ENCODE peak calls at places on chromosomes 13 and 19, in six cellular contexts. O, I, K, L, S and Z are unnamed samples.

GRCh38 chr13:30257433-30258099 is 49.8 kb downstream of the KATNAL1 start:
- DNase-seq in I (no peak), K (no peak), L (no peak), O (no peak), S (no peak), Z (no peak)

GRCh38 chr13:46507978-46508377 is 45.0 kb upstream of the LRCH1 start:
- DNase-seq in K (no peak), O (no peak), L (no peak), I (no peak), S (no peak), Z (no peak)

GRCh38 chr13:40485611-40486517 is 180.6 kb downstream of the FOXO1 start:
- DNase-seq in L (no peak), I (no peak), S (no peak), O (no peak), K (no peak), Z (no peak)

GRCh38 chr13:30191491-30192100 is 115.8 kb downstream of the KATNAL1 start:
- DNase-seq in S (no peak), K (no peak), O (no peak), L (no peak), I (no peak), Z (no peak)

GRCh38 chr19:10681658-10682057 is 19.6 kb upstream of the QTRT1 start:
- DNase-seq in K (no peak), L (no peak), O (no peak), I (no peak), S (no peak), Z (no peak)

GRCh38 chr13:28012896-28013295 is 24.4 kb upstream of the URAD start:
- DNase-seq in O (no peak), I (no peak), S (no peak), L (no peak), K (no peak), Z (no peak)

GRCh38 chr19:12796146-12797071 is 5.1 kb downstream of the JUNB start:
- DNase-seq in S (no peak), K (no peak), O (peak), L (peak), I (peak), Z (peak)

GRCh38 chr13:106348032-106348431 is 187.4 kb downstream of the EFNB2 start:
- DNase-seq in K (no peak), L (no peak), I (no peak), S (no peak), O (peak), Z (no peak)

GRCh38 chr13:28659611-28659970 is 661 bp downstream of the POMP start:
- DNase-seq in O (peak), I (no peak), K (no peak), L (no peak), S (no peak), Z (no peak)

GRCh38 chr19:58218899-58219298 is 9.8 kb upstream of the ZNF544 start:
- DNase-seq in L (no peak), O (no peak), K (no peak), I (no peak), S (no peak), Z (no peak)

GRCh38 chr13:106533940-106534843 is 1.3 kb downstream of the EFNB2 start:
- DNase-seq in L (peak), S (no peak), I (peak), O (peak), K (peak), Z (peak)

GRCh38 chr19:14497347-14497921 is 1.5 kb upstream of the GIPC1 start:
- DNase-seq in O (no peak), I (peak), L (no peak), K (no peak), S (no peak), Z (no peak)

GRCh38 chr13:49113526-49114286 is 106.4 kb upstream of the MLNR start:
- DNase-seq in S (no peak), I (no peak), L (no peak), O (no peak), K (no peak), Z (no peak)

GRCh38 chr13:100597253-100597652 is 8.7 kb upstream of the GGACT start:
- DNase-seq in S (no peak), K (no peak), O (peak), L (no peak), I (no peak), Z (no peak)

GRCh38 chr19:33960566-33960965 is 163.9 kb downstream of the KCTD15 start:
- DNase-seq in O (no peak), S (no peak), L (no peak), I (no peak), K (no peak), Z (no peak)

GRCh38 chr13:26476744-26477129 is 80.7 kb upstream of the WASF3 start:
- DNase-seq in O (no peak), I (no peak), K (no peak), L (no peak), S (no peak), Z (no peak)

GRCh38 chr13:26477681-26478080 is 79.8 kb upstream of the WASF3 start:
- DNase-seq in K (no peak), I (no peak), O (no peak), L (no peak), S (no peak), Z (no peak)

GRCh38 chr13:26475176-26476110 is 82.0 kb upstream of the WASF3 start:
- DNase-seq in S (no peak), I (peak), O (no peak), L (no peak), K (no peak), Z (no peak)

GRCh38 chr13:26474286-26474685 is 83.2 kb upstream of the WASF3 start:
- DNase-seq in I (no peak), S (no peak), O (no peak), L (no peak), K (no peak), Z (no peak)

GRCh38 chr13:26476111-26476743 is 81.3 kb upstream of the WASF3 start:
- DNase-seq in K (peak), O (peak), L (peak), S (no peak), I (no peak), Z (no peak)
- H3K4me3 ChIP-seq in K (peak), O (peak), L (no peak), S (peak), I (no peak), Z (no peak)

GRCh38 chr13:57601536-57601935 is 30.0 kb upstream of the PCDH17 start:
- DNase-seq in L (no peak), O (no peak), S (no peak), I (no peak), K (no peak), Z (no peak)

DNA sequence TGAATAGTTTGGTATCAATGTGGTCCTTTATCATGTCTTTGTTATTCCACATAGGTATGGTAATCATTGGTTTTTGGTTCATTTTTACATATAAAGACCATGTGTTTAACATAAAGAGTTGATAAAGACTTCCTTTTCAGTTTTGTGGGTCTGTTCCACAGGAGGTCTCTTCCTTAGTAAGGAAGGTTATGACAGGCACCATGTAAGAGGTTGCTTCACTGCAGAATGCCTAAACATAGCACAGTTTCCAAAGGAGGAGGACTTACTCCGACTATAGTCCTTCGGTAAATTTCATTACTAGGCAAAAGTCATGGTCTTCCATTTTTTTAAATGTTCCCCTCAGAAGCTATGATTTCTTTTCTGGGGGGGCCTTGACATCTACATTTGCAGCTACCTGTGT is 27.1 kb upstream of the PCDH17 start:
- DNase-seq in O (no peak), S (no peak), L (no peak), I (no peak), K (no peak), Z (no peak)
- H3K4me3 ChIP-seq in O (no peak), S (no peak), L (no peak), I (no peak), K (no peak), Z (no peak)

GRCh38 chr19:17406039-17406886 is 833 bp upstream of the BST2 start:
- DNase-seq in S (no peak), K (no peak), O (peak), L (no peak), I (no peak), Z (no peak)

GRCh38 chr19:17404015-17404414 is 1.4 kb downstream of the BST2 start:
- DNase-seq in K (no peak), I (no peak), S (no peak), L (no peak), O (no peak), Z (no peak)

GRCh38 chr19:17405250-17406038 is at the start of gene BST2:
- DNase-seq in K (peak), S (peak), I (peak), L (no peak), O (peak), Z (peak)

GRCh38 chr19:17402982-17403855 is 2.2 kb downstream of the BST2 start:
- DNase-seq in K (no peak), S (no peak), L (peak), O (peak), I (no peak), Z (no peak)

DNA sequence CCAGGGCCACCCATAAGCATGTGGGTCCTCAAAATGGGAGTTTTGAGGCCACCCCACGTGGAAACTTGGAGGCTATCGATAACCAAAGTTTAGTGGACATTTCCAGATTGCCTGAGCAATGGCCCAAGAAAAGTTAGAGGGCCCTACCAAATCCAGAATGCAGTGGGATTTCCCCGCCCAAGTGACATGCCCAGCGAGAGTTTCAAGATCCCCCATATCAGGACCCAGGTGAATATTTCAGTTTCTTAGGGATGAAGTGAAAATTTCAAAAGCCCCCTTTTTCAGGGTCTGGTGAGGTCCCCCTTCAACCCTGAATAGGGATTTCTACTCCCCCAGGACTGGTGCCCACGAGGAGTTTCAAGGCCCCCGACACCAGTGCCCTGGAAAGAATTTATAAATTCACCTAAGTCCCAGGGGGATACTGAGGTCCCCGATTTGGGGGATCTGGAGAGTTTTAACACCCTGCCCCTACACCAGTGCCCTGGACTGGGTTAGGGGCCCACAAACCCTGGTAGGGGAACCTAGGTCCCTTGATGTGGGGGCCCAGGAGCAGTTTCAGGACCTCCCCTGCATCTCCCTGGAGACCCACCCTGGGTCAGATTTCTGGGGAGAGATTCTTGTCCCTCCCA is 695 bp downstream of the BST2 start:
- DNase-seq in K (no peak), L (no peak), O (no peak), S (no peak), I (no peak), Z (no peak)
- H3K4me3 ChIP-seq in K (peak), L (no peak), O (no peak), S (peak), I (peak), Z (no peak)

GRCh38 chr19:50557009-50557613 is 11.1 kb downstream of the LRRC4B start:
- DNase-seq in O (no peak), S (no peak), L (no peak), I (no peak), K (no peak), Z (no peak)
- H3K4me3 ChIP-seq in O (no peak), S (peak), L (no peak), I (no peak), K (no peak), Z (no peak)

GRCh38 chr19:30272554-30272953 is 99.6 kb upstream of the ZNF536 start:
- DNase-seq in O (no peak), S (no peak), K (no peak), L (no peak), I (no peak), Z (no peak)
- H3K4me3 ChIP-seq in O (no peak), S (no peak), K (no peak), L (no peak), I (no peak), Z (no peak)

GRCh38 chr13:75762066-75762937 is 126.2 kb downstream of the LMO7 start:
- DNase-seq in I (peak), K (no peak), S (no peak), O (no peak), L (no peak), Z (no peak)
- H3K4me3 ChIP-seq in I (peak), K (peak), S (peak), O (no peak), L (peak), Z (peak)

DNA sequence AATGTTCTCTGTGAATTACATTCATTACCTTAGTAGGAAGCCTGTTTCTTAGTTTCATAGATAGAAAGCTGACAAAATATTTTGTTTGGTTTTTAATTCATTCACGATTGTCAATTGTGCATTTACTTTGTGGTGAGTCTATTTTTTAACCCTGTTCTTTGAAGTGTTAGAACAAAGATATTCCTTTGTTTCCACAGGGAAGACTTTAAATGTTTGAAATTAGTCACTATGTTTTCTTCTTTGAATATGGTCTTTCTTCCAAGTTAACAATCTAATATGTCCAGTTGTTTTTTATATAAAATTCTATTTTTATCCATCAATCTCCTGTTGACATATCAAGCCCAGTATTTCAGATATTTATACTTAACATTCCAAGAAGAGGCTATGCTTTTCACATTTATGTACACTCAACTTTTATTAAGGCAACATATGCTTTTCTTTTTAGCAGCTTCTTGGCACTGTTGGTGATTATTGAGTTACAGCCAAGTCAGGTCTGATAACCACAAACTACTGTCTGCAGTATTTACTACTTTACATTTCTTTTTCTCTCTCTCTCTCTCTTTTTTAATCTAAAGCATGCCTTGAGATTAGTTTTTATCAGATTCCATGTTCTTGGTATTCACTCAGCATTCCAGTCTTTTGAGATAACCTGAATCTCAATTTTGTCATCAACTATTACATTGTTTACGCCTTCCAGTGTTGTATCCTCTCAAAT is 812.8 kb upstream of the SLC10A2 start:
- DNase-seq in S (no peak), O (no peak), I (no peak), L (no peak), K (no peak), Z (no peak)
- H3K4me3 ChIP-seq in S (no peak), O (no peak), I (no peak), L (no peak), K (no peak), Z (no peak)